ENCODE peak calls at places on chromosomes 13 and 19, in eight cellular contexts. N is left cardiac atrium; H is Kasumi-1; Q is renal cortical epithelial cell; L is stimulated activated CD8-positive, alpha-beta memory T cell treated with anti-CD3 and anti-CD28 coated beads, Interleukin-15, amount 100 ng/mL, for 1 hour; J is cardiac muscle cell; P is Calu3; I is GM04504. O is an unnamed sample.

GRCh38 chr19:14381689-14382474 is 638 bp downstream of the ADGRE5 start:
- DNase-seq in I (peak; percentile 38), L (peak; percentile 59), N (peak; percentile 65), H (peak; percentile 28), J (peak; percentile 53), Q (peak; percentile 38), P (peak; percentile 71), O (peak; percentile 75)

GRCh38 chr19:54024660-54025059 is 33.2 kb downstream of the CACNG6 start:
- DNase-seq in H (no peak), I (no peak), N (no peak), L (no peak), J (no peak), P (no peak), Q (no peak), O (peak; percentile 14)

GRCh38 chr13:105428816-105429215 is 1106.6 kb downstream of the EFNB2 start:
- DNase-seq in J (peak; percentile 11), L (no peak), H (no peak), P (no peak), I (no peak), N (no peak), Q (no peak), O (no peak)

GRCh38 chr13:99062593-99062992 is 84.7 kb upstream of the DOCK9 start:
- DNase-seq in P (no peak), H (no peak), Q (peak; percentile 69), J (peak; percentile 43), N (peak; percentile 70), L (no peak), I (no peak), O (no peak)

GRCh38 chr13:41991936-41992335 is 31.0 kb upstream of the VWA8 start:
- DNase-seq in J (no peak), P (no peak), H (no peak), N (no peak), Q (no peak), I (no peak), L (no peak), O (no peak)

GRCh38 chr13:19862511-19863313 is 737 bp downstream of the ZMYM5 start:
- DNase-seq in I (no peak), J (peak; percentile 28), H (no peak), Q (peak; percentile 21), N (peak; percentile 30), L (peak; percentile 12), P (peak; percentile 15), O (no peak)

GRCh38 chr19:48442116-48443035 is 3.4 kb upstream of the GRWD1 start:
- DNase-seq in H (no peak), L (no peak), I (no peak), P (no peak), N (no peak), J (no peak), Q (no peak), O (no peak)

GRCh38 chr19:45117167-45117594 is 24.2 kb downstream of the PPP1R37 start:
- DNase-seq in J (peak; percentile 22), I (no peak), L (no peak), P (no peak), N (no peak), Q (no peak), H (peak; percentile 69), O (no peak)

GRCh38 chr13:80251403-80251802 is 89.5 kb downstream of the SPRY2 start:
- DNase-seq in J (peak; percentile 60), Q (peak; percentile 78), I (no peak), P (no peak), H (no peak), L (no peak), N (no peak), O (no peak)

GRCh38 chr13:83536941-83537340 is 345.3 kb downstream of the SLITRK1 start:
- DNase-seq in L (no peak), Q (no peak), P (no peak), H (no peak), I (no peak), J (no peak), N (no peak), O (no peak)

GRCh38 chr13:33797622-33798021 is 20.3 kb upstream of the RFC3 start:
- DNase-seq in N (no peak), P (no peak), Q (peak; percentile 29), J (peak; percentile 21), L (no peak), I (no peak), H (no peak), O (no peak)

GRCh38 chr13:78777973-78778372 is 119.0 kb upstream of the OBI1 start:
- DNase-seq in P (no peak), I (no peak), L (no peak), H (no peak), J (no peak), N (no peak), Q (no peak), O (no peak)

GRCh38 chr13:31625115-31625514 is 114.2 kb upstream of the RXFP2 start:
- DNase-seq in J (peak; percentile 58), P (no peak), Q (no peak), H (no peak), L (no peak), N (no peak), I (no peak), O (peak; percentile 51)

GRCh38 chr19:38496116-38496515 is 62.6 kb downstream of the RYR1 start:
- DNase-seq in L (no peak), P (no peak), H (no peak), J (no peak), N (no peak), Q (no peak), I (no peak), O (no peak)

GRCh38 chr19:34381399-34382251 is 16.6 kb downstream of the GPI start:
- DNase-seq in J (no peak), I (no peak), L (no peak), N (no peak), H (no peak), P (no peak), Q (no peak), O (no peak)

GRCh38 chr13:112032186-112032835 is 34.6 kb upstream of the SOX1 start:
- DNase-seq in L (no peak), J (no peak), N (peak; percentile 40), Q (no peak), P (no peak), I (no peak), H (no peak), O (peak; percentile 67)

GRCh38 chr19:29771708-29772415 is 39.9 kb upstream of the CCNE1 start:
- DNase-seq in J (peak; percentile 62), I (peak; percentile 24), N (peak; percentile 51), P (peak; percentile 79), L (no peak), H (peak; percentile 54), Q (peak; percentile 13), O (no peak)

GRCh38 chr19:30856786-30857185 is 484.6 kb downstream of the ZNF536 start:
- DNase-seq in P (no peak), H (no peak), Q (no peak), N (no peak), J (no peak), L (no peak), I (no peak), O (no peak)

GRCh38 chr13:107650081-107650701 is 565.1 kb downstream of the LIG4 start:
- DNase-seq in L (no peak), J (peak; percentile 68), N (peak; percentile 52), H (peak; percentile 37), P (peak; percentile 42), Q (peak; percentile 39), I (no peak), O (peak; percentile 7)

GRCh38 chr19:45668342-45668871 is 386 bp downstream of the GIPR start:
- DNase-seq in J (no peak), N (no peak), I (no peak), Q (no peak), L (no peak), P (no peak), H (peak; percentile 11), O (no peak)

GRCh38 chr13:70043685-70044084 is 63.9 kb upstream of the ATXN8OS start:
- DNase-seq in Q (peak; percentile 93), I (no peak), H (no peak), L (no peak), J (no peak), P (no peak), N (no peak), O (peak; percentile 35)

GRCh38 chr13:59094149-59094548 is 1069.6 kb downstream of the DIAPH3 start:
- DNase-seq in J (no peak), I (no peak), N (no peak), L (no peak), H (no peak), P (no peak), Q (no peak), O (no peak)

GRCh38 chr19:11365557-11366117 is 8.8 kb upstream of the SWSAP1 start:
- DNase-seq in H (no peak), N (no peak), L (no peak), Q (no peak), J (no peak), I (no peak), P (no peak), O (no peak)

GRCh38 chr19:8489591-8490394 is 12.6 kb downstream of the PRAM1 start:
- DNase-seq in I (no peak), L (no peak), P (no peak), Q (no peak), J (no peak), N (no peak), H (no peak), O (no peak)

GRCh38 chr19:9528757-9529336 is 9.6 kb downstream of the ZNF426 start:
- DNase-seq in J (peak; percentile 6), I (no peak), P (no peak), N (no peak), L (no peak), Q (no peak), H (no peak), O (no peak)

GRCh38 chr19:49335071-49335783 is at the start of gene CD37:
- DNase-seq in I (no peak), Q (no peak), P (no peak), N (no peak), H (peak; percentile 75), J (no peak), L (peak; percentile 37), O (no peak)

GRCh38 chr19:15297416-15298224 is 34.7 kb downstream of the BRD4 start:
- DNase-seq in L (no peak), J (peak; percentile 57), H (no peak), P (peak; percentile 12), N (no peak), I (no peak), Q (peak; percentile 57), O (no peak)